ENCODE peak calls at places on chromosomes 1 and 21, in six cellular contexts. L, J, B, A, I and U are unnamed samples.

GRCh38 chr1:14662116-14662515 is 63.6 kb downstream of the KAZN start:
- DNase-seq in L (no peak), J (peak), B (no peak), A (no peak), I (no peak), U (no peak)

GRCh38 chr1:24541711-24542346 is 14.1 kb upstream of the NCMAP start:
- DNase-seq in L (no peak), J (no peak), B (no peak), A (peak), I (no peak), U (peak)

GRCh38 chr1:160779662-160780397 is 16.1 kb upstream of the LY9 start:
- DNase-seq in L (no peak), J (no peak), B (no peak), A (peak), I (no peak), U (no peak)

GRCh38 chr1:103489881-103490280 is 35.6 kb upstream of the RNPC3 start:
- DNase-seq in L (no peak), J (no peak), B (no peak), A (peak), I (no peak), U (no peak)

GRCh38 chr1:168414914-168415313 is 128.9 kb downstream of the XCL2 start:
- DNase-seq in L (no peak), J (no peak), B (no peak), A (no peak), I (no peak), U (no peak)

GRCh38 chr1:47624531-47624930 is 186.7 kb downstream of the FOXD2 start:
- DNase-seq in L (no peak), J (no peak), B (no peak), A (no peak), I (no peak), U (no peak)

GRCh38 chr1:27004471-27005165 is 8.0 kb downstream of the TENT5B start:
- DNase-seq in L (no peak), J (no peak), B (no peak), A (peak), I (peak), U (no peak)

GRCh38 chr1:154483941-154484803 is 17.8 kb upstream of the TDRD10 start:
- DNase-seq in L (no peak), J (no peak), B (no peak), A (peak), I (no peak), U (no peak)

GRCh38 chr1:222757673-222758268 is 20.8 kb downstream of the FAM177B start:
- DNase-seq in L (no peak), J (no peak), B (no peak), A (no peak), I (no peak), U (no peak)

GRCh38 chr1:107232421-107232820 is 91.6 kb downstream of the NTNG1 start:
- DNase-seq in L (no peak), J (no peak), B (no peak), A (no peak), I (no peak), U (no peak)

GRCh38 chr21:36200089-36200561 is 43.5 kb downstream of the DOP1B start:
- DNase-seq in L (no peak), J (no peak), B (no peak), A (no peak), I (peak), U (no peak)

GRCh38 chr1:103156966-103157365 is 48.6 kb upstream of the COL11A1 start:
- DNase-seq in L (no peak), J (no peak), B (no peak), A (no peak), I (no peak), U (no peak)

GRCh38 chr1:174812026-174812425 is 187.7 kb upstream of the CACYBP start:
- DNase-seq in L (no peak), J (no peak), B (no peak), A (no peak), I (no peak), U (no peak)

GRCh38 chr1:53398585-53399365 is 60.4 kb upstream of the DMRTB1 start:
- DNase-seq in L (no peak), J (no peak), B (no peak), A (no peak), I (peak), U (no peak)

GRCh38 chr21:41817877-41818855 is 51.3 kb upstream of the RIPK4 start:
- DNase-seq in L (no peak), J (no peak), B (no peak), A (no peak), I (no peak), U (no peak)

GRCh38 chr1:38941527-38942019 is at the start of gene RHBDL2:
- DNase-seq in L (no peak), J (peak), B (no peak), A (peak), I (peak), U (peak)

GRCh38 chr1:156740307-156740678 is 595 bp downstream of the MRPL24 start:
- DNase-seq in L (no peak), J (no peak), B (no peak), A (no peak), I (no peak), U (no peak)

GRCh38 chr1:178282949-178283367 is 189.1 kb downstream of the RASAL2 start:
- DNase-seq in L (no peak), J (no peak), B (no peak), A (peak), I (no peak), U (no peak)

GRCh38 chr1:53754484-53755312 is 15.7 kb upstream of the GLIS1 start:
- DNase-seq in L (no peak), J (no peak), B (no peak), A (peak), I (no peak), U (no peak)

GRCh38 chr1:9561429-9561828 is 22.2 kb downstream of the SLC25A33 start:
- DNase-seq in L (no peak), J (no peak), B (no peak), A (peak), I (no peak), U (no peak)

GRCh38 chr1:59549903-59550302 is 253.0 kb downstream of the FGGY start:
- DNase-seq in L (no peak), J (no peak), B (no peak), A (no peak), I (no peak), U (no peak)

GRCh38 chr1:23403038-23403336 is 21.6 kb downstream of the TCEA3 start:
- DNase-seq in L (no peak), J (no peak), B (no peak), A (peak), I (no peak), U (no peak)
- H3K27ac ChIP-seq in L (no peak), J (peak), B (peak), A (peak), I (no peak), U (no peak)

GRCh38 chr1:240314845-240315746 is 223.4 kb downstream of the FMN2 start:
- DNase-seq in L (no peak), J (no peak), B (no peak), A (no peak), I (no peak), U (no peak)
- H3K27ac ChIP-seq in L (no peak), J (no peak), B (no peak), A (peak), I (no peak), U (no peak)

GRCh38 chr1:208217774-208218173 is 26.4 kb downstream of the PLXNA2 start:
- DNase-seq in L (no peak), J (no peak), B (no peak), A (no peak), I (no peak), U (no peak)

GRCh38 chr1:208215393-208215792 is 28.8 kb downstream of the PLXNA2 start:
- DNase-seq in L (no peak), J (no peak), B (no peak), A (no peak), I (no peak), U (no peak)

GRCh38 chr1:208213786-208214185 is 30.4 kb downstream of the PLXNA2 start:
- DNase-seq in L (no peak), J (no peak), B (no peak), A (no peak), I (no peak), U (no peak)

GRCh38 chr1:208216806-208217205 is 27.4 kb downstream of the PLXNA2 start:
- DNase-seq in L (no peak), J (no peak), B (no peak), A (no peak), I (no peak), U (no peak)

DNA sequence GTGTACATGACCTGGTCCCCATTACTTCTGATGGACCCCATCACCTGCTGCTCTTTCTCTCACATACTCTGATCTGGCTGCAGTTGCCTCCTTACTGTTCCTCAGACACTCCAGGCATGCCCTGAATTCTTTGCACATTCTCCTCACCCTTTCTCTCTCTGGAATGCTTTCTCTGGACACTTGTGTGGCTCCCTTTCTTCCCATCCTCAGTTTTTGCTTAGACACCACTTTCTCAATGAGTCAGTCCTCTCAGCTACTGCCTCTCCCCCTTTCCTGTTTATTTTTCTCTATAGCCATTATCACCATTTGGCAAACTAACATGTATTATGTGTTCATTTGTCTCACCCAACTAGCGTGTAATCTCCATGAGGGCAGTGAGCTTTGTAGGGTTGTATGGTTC is 28.1 kb downstream of the PLXNA2 start:
- DNase-seq in L (no peak), J (no peak), B (no peak), A (no peak), I (no peak), U (no peak)
- H3K27ac ChIP-seq in L (no peak), J (peak), B (no peak), A (no peak), I (no peak), U (no peak)

GRCh38 chr1:185645686-185646085 is 88.5 kb upstream of the HMCN1 start:
- DNase-seq in L (no peak), J (no peak), B (no peak), A (no peak), I (no peak), U (no peak)
- H3K27ac ChIP-seq in L (no peak), J (peak), B (no peak), A (peak), I (no peak), U (no peak)